ENCODE peak calls at places on chromosomes 6 and 20, in four cellular contexts. One of them, this sample, is unnamed.

GRCh38 chr20:36112112-36112511 is 42.4 kb upstream of the EPB41L1 start:
- DNase-seq in stimulated activated CD8-positive, alpha-beta memory T cell treated with anti-CD3 and anti-CD28 coated beads, Interleukin-15, amount 100 ng/mL, for 4 hours: no peak
- DNase-seq in T-helper 1 cell: no peak
- DNase-seq in fibroblast of lung: no peak
- DNase-seq in this sample: no peak

GRCh38 chr20:9794831-9795230 is 44.0 kb downstream of the PAK5 start:
- DNase-seq in stimulated activated CD8-positive, alpha-beta memory T cell treated with anti-CD3 and anti-CD28 coated beads, Interleukin-15, amount 100 ng/mL, for 4 hours: no peak
- DNase-seq in T-helper 1 cell: no peak
- DNase-seq in fibroblast of lung: no peak
- DNase-seq in this sample: no peak

GRCh38 chr6:35470663-35471120 is 2.5 kb downstream of the RPL10A start:
- DNase-seq in stimulated activated CD8-positive, alpha-beta memory T cell treated with anti-CD3 and anti-CD28 coated beads, Interleukin-15, amount 100 ng/mL, for 4 hours: no peak
- DNase-seq in T-helper 1 cell: no peak
- DNase-seq in fibroblast of lung: no peak
- DNase-seq in this sample: no peak

GRCh38 chr6:166333172-166333995 is 9.0 kb downstream of the SFT2D1 start:
- DNase-seq in stimulated activated CD8-positive, alpha-beta memory T cell treated with anti-CD3 and anti-CD28 coated beads, Interleukin-15, amount 100 ng/mL, for 4 hours: no peak
- DNase-seq in T-helper 1 cell: no peak
- DNase-seq in fibroblast of lung: no peak
- DNase-seq in this sample: peak

GRCh38 chr20:2136275-2136674 is 34.6 kb downstream of the STK35 start:
- DNase-seq in stimulated activated CD8-positive, alpha-beta memory T cell treated with anti-CD3 and anti-CD28 coated beads, Interleukin-15, amount 100 ng/mL, for 4 hours: no peak
- DNase-seq in T-helper 1 cell: no peak
- DNase-seq in fibroblast of lung: no peak
- DNase-seq in this sample: no peak

GRCh38 chr6:21132856-21133610 is 460.5 kb upstream of the SOX4 start:
- DNase-seq in stimulated activated CD8-positive, alpha-beta memory T cell treated with anti-CD3 and anti-CD28 coated beads, Interleukin-15, amount 100 ng/mL, for 4 hours: no peak
- DNase-seq in T-helper 1 cell: no peak
- DNase-seq in fibroblast of lung: peak
- DNase-seq in this sample: no peak

GRCh38 chr6:41939091-41939847 is 2.3 kb downstream of the CCND3 start:
- DNase-seq in stimulated activated CD8-positive, alpha-beta memory T cell treated with anti-CD3 and anti-CD28 coated beads, Interleukin-15, amount 100 ng/mL, for 4 hours: no peak
- DNase-seq in T-helper 1 cell: no peak
- DNase-seq in fibroblast of lung: peak
- DNase-seq in this sample: no peak

GRCh38 chr6:125310994-125311649 is 9.4 kb upstream of the HDDC2 start:
- DNase-seq in stimulated activated CD8-positive, alpha-beta memory T cell treated with anti-CD3 and anti-CD28 coated beads, Interleukin-15, amount 100 ng/mL, for 4 hours: no peak
- DNase-seq in T-helper 1 cell: no peak
- DNase-seq in fibroblast of lung: peak
- DNase-seq in this sample: no peak

GRCh38 chr6:34586327-34587040 is 30.4 kb upstream of the SPDEF start:
- DNase-seq in stimulated activated CD8-positive, alpha-beta memory T cell treated with anti-CD3 and anti-CD28 coated beads, Interleukin-15, amount 100 ng/mL, for 4 hours: no peak
- DNase-seq in T-helper 1 cell: no peak
- DNase-seq in fibroblast of lung: no peak
- DNase-seq in this sample: no peak

GRCh38 chr20:63320041-63320511 is 27.1 kb downstream of the COL20A1 start:
- DNase-seq in stimulated activated CD8-positive, alpha-beta memory T cell treated with anti-CD3 and anti-CD28 coated beads, Interleukin-15, amount 100 ng/mL, for 4 hours: no peak
- DNase-seq in T-helper 1 cell: no peak
- DNase-seq in fibroblast of lung: no peak
- DNase-seq in this sample: no peak

GRCh38 chr20:47453167-47453782 is 48.4 kb upstream of the NCOA3 start:
- DNase-seq in stimulated activated CD8-positive, alpha-beta memory T cell treated with anti-CD3 and anti-CD28 coated beads, Interleukin-15, amount 100 ng/mL, for 4 hours: no peak
- DNase-seq in T-helper 1 cell: no peak
- DNase-seq in fibroblast of lung: peak
- DNase-seq in this sample: no peak

GRCh38 chr6:43900560-43901329 is 130.7 kb downstream of the VEGFA start:
- DNase-seq in stimulated activated CD8-positive, alpha-beta memory T cell treated with anti-CD3 and anti-CD28 coated beads, Interleukin-15, amount 100 ng/mL, for 4 hours: no peak
- DNase-seq in T-helper 1 cell: no peak
- DNase-seq in fibroblast of lung: no peak
- DNase-seq in this sample: no peak

GRCh38 chr6:6386010-6386409 is 65.5 kb upstream of the F13A1 start:
- DNase-seq in stimulated activated CD8-positive, alpha-beta memory T cell treated with anti-CD3 and anti-CD28 coated beads, Interleukin-15, amount 100 ng/mL, for 4 hours: no peak
- DNase-seq in T-helper 1 cell: no peak
- DNase-seq in fibroblast of lung: no peak
- DNase-seq in this sample: no peak

GRCh38 chr6:136084403-136084802 is 165.7 kb downstream of the MTFR2 start:
- DNase-seq in stimulated activated CD8-positive, alpha-beta memory T cell treated with anti-CD3 and anti-CD28 coated beads, Interleukin-15, amount 100 ng/mL, for 4 hours: no peak
- DNase-seq in T-helper 1 cell: no peak
- DNase-seq in fibroblast of lung: no peak
- DNase-seq in this sample: no peak

GRCh38 chr20:45157977-45158376 is 16.7 kb upstream of the PI3 start:
- DNase-seq in stimulated activated CD8-positive, alpha-beta memory T cell treated with anti-CD3 and anti-CD28 coated beads, Interleukin-15, amount 100 ng/mL, for 4 hours: no peak
- DNase-seq in T-helper 1 cell: no peak
- DNase-seq in fibroblast of lung: peak
- DNase-seq in this sample: no peak

GRCh38 chr6:100404051-100404450 is 60.7 kb downstream of the SIM1 start:
- DNase-seq in stimulated activated CD8-positive, alpha-beta memory T cell treated with anti-CD3 and anti-CD28 coated beads, Interleukin-15, amount 100 ng/mL, for 4 hours: no peak
- DNase-seq in T-helper 1 cell: no peak
- DNase-seq in fibroblast of lung: no peak
- DNase-seq in this sample: no peak

GRCh38 chr6:7050911-7051779 is 56.6 kb upstream of the RREB1 start:
- DNase-seq in stimulated activated CD8-positive, alpha-beta memory T cell treated with anti-CD3 and anti-CD28 coated beads, Interleukin-15, amount 100 ng/mL, for 4 hours: no peak
- DNase-seq in T-helper 1 cell: no peak
- DNase-seq in fibroblast of lung: peak
- DNase-seq in this sample: peak

GRCh38 chr6:69026243-69026642 is 391.2 kb downstream of the ADGRB3 start:
- DNase-seq in stimulated activated CD8-positive, alpha-beta memory T cell treated with anti-CD3 and anti-CD28 coated beads, Interleukin-15, amount 100 ng/mL, for 4 hours: no peak
- DNase-seq in T-helper 1 cell: no peak
- DNase-seq in fibroblast of lung: no peak
- DNase-seq in this sample: no peak

GRCh38 chr20:37522258-37523011 is 1.4 kb downstream of the NNAT start:
- DNase-seq in stimulated activated CD8-positive, alpha-beta memory T cell treated with anti-CD3 and anti-CD28 coated beads, Interleukin-15, amount 100 ng/mL, for 4 hours: no peak
- DNase-seq in T-helper 1 cell: no peak
- DNase-seq in fibroblast of lung: peak
- DNase-seq in this sample: no peak

This sample was measured in stimulated activated naive CD4-positive, alpha-beta T cell.